ENCODE peak calls at places on chromosomes 2 and 18, in seven cellular contexts. P is fibroblast of lung; R is ovary; X is progenitor cell of endocrine pancreas; H is activated T-cell treated with anti-CD3 and anti-CD28 coated beads, Interleukin-2, amount 50 U/mL, for 72 hours; U is CD4-positive, CD25-positive, alpha-beta regulatory T cell; K is GM13977. N is an unnamed sample.

GRCh38 chr2:206212673-206213513 is 53.2 kb downstream of the EEF1B2 start:
- DNase-seq in P (peak), R (no peak), X (no peak), H (no peak), U (no peak), K (no peak), N (no peak)

GRCh38 chr18:58223717-58224424 is 179.8 kb downstream of the NEDD4L start:
- DNase-seq in P (peak), R (no peak), X (no peak), H (no peak), U (no peak), K (no peak), N (no peak)

GRCh38 chr18:21444465-21445023 is 156.0 kb downstream of the ESCO1 start:
- DNase-seq in P (peak), R (peak), X (no peak), H (no peak), U (no peak), K (peak), N (no peak)

GRCh38 chr18:48815182-48815520 is 135.6 kb downstream of the SMAD7 start:
- DNase-seq in P (no peak), R (peak), X (no peak), H (no peak), U (no peak), K (no peak), N (peak)

GRCh38 chr2:230972046-230972445 is 23.9 kb upstream of the SPATA3 start:
- DNase-seq in P (no peak), R (no peak), X (no peak), H (no peak), U (no peak), K (no peak), N (no peak)

GRCh38 chr18:6328624-6329016 is 86.1 kb downstream of the L3MBTL4 start:
- DNase-seq in P (no peak), R (no peak), X (no peak), H (no peak), U (no peak), K (no peak), N (no peak)

GRCh38 chr18:76986391-76986790 is 146.2 kb downstream of the MBP start:
- DNase-seq in P (no peak), R (no peak), X (no peak), H (no peak), U (no peak), K (no peak), N (no peak)

GRCh38 chr18:9135912-9136314 is 668 bp upstream of the ANKRD12 start:
- DNase-seq in P (no peak), R (no peak), X (peak), H (no peak), U (no peak), K (peak), N (no peak)

GRCh38 chr2:86065512-86065911 is 40.2 kb downstream of the POLR1A start:
- DNase-seq in P (peak), R (no peak), X (no peak), H (no peak), U (no peak), K (no peak), N (peak)

GRCh38 chr2:147572622-147573021 is 272.2 kb upstream of the ACVR2A start:
- DNase-seq in P (no peak), R (no peak), X (no peak), H (no peak), U (no peak), K (no peak), N (no peak)

GRCh38 chr2:116416988-116417387 is 1397.5 kb upstream of the DDX18 start:
- DNase-seq in P (peak), R (no peak), X (no peak), H (no peak), U (no peak), K (no peak), N (no peak)